ENCODE peak calls at places on chromosomes 2 and 18, in seven cellular contexts. One of them, this sample, is unnamed. For H3K4me1, the result is how much of the 10 kb centered on the place peaks cover.

GRCh38 chr2:118845005-118845842 is 2.2 kb downstream of the EN1 start:
- DNase-seq in SK-N-SH: peak
- DNase-seq in H1: peak
- DNase-seq in K562: peak
- DNase-seq in GM12878: no peak
- DNase-seq in HCT116: no peak
- DNase-seq in HepG2: no peak
- DNase-seq in this sample: no peak

GRCh38 chr2:224360801-224361251 is 41.1 kb downstream of the FAM124B start:
- DNase-seq in SK-N-SH: no peak
- DNase-seq in H1: no peak
- DNase-seq in K562: no peak
- DNase-seq in GM12878: no peak
- DNase-seq in HCT116: no peak
- DNase-seq in HepG2: no peak
- DNase-seq in this sample: no peak

GRCh38 chr2:30266051-30266621 is 34.8 kb downstream of the LBH start:
- DNase-seq in SK-N-SH: no peak
- DNase-seq in H1: no peak
- DNase-seq in K562: no peak
- DNase-seq in GM12878: no peak
- DNase-seq in HCT116: no peak
- DNase-seq in HepG2: no peak
- DNase-seq in this sample: no peak

GRCh38 chr2:88180594-88181240 is 10.6 kb downstream of the THNSL2 start:
- DNase-seq in SK-N-SH: no peak
- DNase-seq in H1: peak
- DNase-seq in K562: no peak
- DNase-seq in GM12878: no peak
- DNase-seq in HCT116: no peak
- DNase-seq in HepG2: no peak
- DNase-seq in this sample: no peak

GRCh38 chr2:7508220-7508943 is 591.2 kb downstream of the RNF144A start:
- DNase-seq in SK-N-SH: peak
- DNase-seq in H1: no peak
- DNase-seq in K562: no peak
- DNase-seq in GM12878: no peak
- DNase-seq in HCT116: no peak
- DNase-seq in HepG2: no peak
- DNase-seq in this sample: no peak

GRCh38 chr18:5097116-5097703 is 99.8 kb downstream of the AKAIN1 start:
- DNase-seq in SK-N-SH: no peak
- DNase-seq in H1: no peak
- DNase-seq in K562: no peak
- DNase-seq in GM12878: no peak
- DNase-seq in HCT116: no peak
- DNase-seq in HepG2: no peak
- DNase-seq in this sample: no peak

GRCh38 chr2:45698538-45698937 is 47.1 kb downstream of the PRKCE start:
- DNase-seq in SK-N-SH: peak
- DNase-seq in H1: no peak
- DNase-seq in K562: no peak
- DNase-seq in GM12878: no peak
- DNase-seq in HCT116: no peak
- DNase-seq in HepG2: no peak
- DNase-seq in this sample: no peak

GRCh38 chr18:24273596-24273995 is 124.0 kb downstream of the OSBPL1A start:
- DNase-seq in SK-N-SH: no peak
- DNase-seq in H1: no peak
- DNase-seq in K562: no peak
- DNase-seq in GM12878: no peak
- DNase-seq in HCT116: no peak
- DNase-seq in HepG2: no peak
- DNase-seq in this sample: no peak

GRCh38 chr2:126849991-126850535 is 48.6 kb upstream of the TEX51 start:
- DNase-seq in SK-N-SH: no peak
- DNase-seq in H1: no peak
- DNase-seq in K562: no peak
- DNase-seq in GM12878: no peak
- DNase-seq in HCT116: no peak
- DNase-seq in HepG2: no peak
- DNase-seq in this sample: no peak

GRCh38 chr18:35390956-35391695 is 14.0 kb upstream of the ZNF396 start:
- DNase-seq in SK-N-SH: no peak
- DNase-seq in H1: no peak
- DNase-seq in K562: no peak
- DNase-seq in GM12878: no peak
- DNase-seq in HCT116: no peak
- DNase-seq in HepG2: no peak
- DNase-seq in this sample: no peak

GRCh38 chr2:7672027-7672684 is 754.9 kb downstream of the RNF144A start:
- DNase-seq in SK-N-SH: peak
- DNase-seq in H1: peak
- DNase-seq in K562: peak
- DNase-seq in GM12878: peak
- DNase-seq in HCT116: peak
- DNase-seq in HepG2: peak
- DNase-seq in this sample: peak

GRCh38 chr2:226885769-226886435 is 50.0 kb downstream of the RHBDD1 start:
- DNase-seq in SK-N-SH: no peak
- DNase-seq in H1: no peak
- DNase-seq in K562: no peak
- DNase-seq in GM12878: no peak
- DNase-seq in HCT116: no peak
- DNase-seq in HepG2: no peak
- DNase-seq in this sample: no peak

GRCh38 chr18:35117951-35118411 is 76.8 kb downstream of the MAPRE2 start:
- DNase-seq in SK-N-SH: no peak
- DNase-seq in H1: no peak
- DNase-seq in K562: no peak
- DNase-seq in GM12878: no peak
- DNase-seq in HCT116: no peak
- DNase-seq in HepG2: no peak
- DNase-seq in this sample: no peak

GRCh38 chr18:28768791-28769768 is 592.1 kb upstream of the CDH2 start:
- DNase-seq in SK-N-SH: no peak
- DNase-seq in H1: no peak
- DNase-seq in K562: no peak
- DNase-seq in GM12878: no peak
- DNase-seq in HCT116: no peak
- DNase-seq in HepG2: no peak
- DNase-seq in this sample: no peak

GRCh38 chr2:234835738-234836137 is 116.1 kb upstream of the SH3BP4 start:
- DNase-seq in SK-N-SH: peak
- DNase-seq in H1: no peak
- DNase-seq in K562: no peak
- DNase-seq in GM12878: no peak
- DNase-seq in HCT116: no peak
- DNase-seq in HepG2: no peak
- DNase-seq in this sample: no peak

GRCh38 chr18:11909081-11909410 is 929 bp upstream of the MPPE1 start:
- DNase-seq in SK-N-SH: no peak
- DNase-seq in H1: no peak
- DNase-seq in K562: no peak
- DNase-seq in GM12878: no peak
- DNase-seq in HCT116: no peak
- DNase-seq in HepG2: no peak
- DNase-seq in this sample: no peak

GRCh38 chr2:211737282-211737681 is 801.3 kb downstream of the ERBB4 start:
- DNase-seq in SK-N-SH: no peak
- DNase-seq in H1: no peak
- DNase-seq in K562: no peak
- DNase-seq in GM12878: no peak
- DNase-seq in HCT116: no peak
- DNase-seq in HepG2: no peak
- DNase-seq in this sample: no peak

GRCh38 chr2:101818531-101819451 is 121.3 kb downstream of the MAP4K4 start:
- DNase-seq in SK-N-SH: no peak
- DNase-seq in H1: no peak
- DNase-seq in K562: no peak
- DNase-seq in GM12878: no peak
- DNase-seq in HCT116: no peak
- DNase-seq in HepG2: peak
- DNase-seq in this sample: no peak

GRCh38 chr2:110677080-110677479 is 783 bp downstream of the BUB1 start:
- DNase-seq in SK-N-SH: no peak
- DNase-seq in H1: no peak
- DNase-seq in K562: no peak
- DNase-seq in GM12878: no peak
- DNase-seq in HCT116: no peak
- DNase-seq in HepG2: no peak
- DNase-seq in this sample: no peak

GRCh38 chr2:197514754-197515153 is 1.1 kb upstream of the MOB4 start:
- DNase-seq in SK-N-SH: peak
- DNase-seq in H1: no peak
- DNase-seq in K562: no peak
- DNase-seq in GM12878: no peak
- DNase-seq in HCT116: no peak
- DNase-seq in HepG2: no peak
- DNase-seq in this sample: no peak

GRCh38 chr2:197515277-197515797 is 529 bp upstream of the MOB4 start:
- DNase-seq in SK-N-SH: peak
- DNase-seq in H1: no peak
- DNase-seq in K562: no peak
- DNase-seq in GM12878: no peak
- DNase-seq in HCT116: peak
- DNase-seq in HepG2: peak
- DNase-seq in this sample: no peak

GRCh38 chr2:197515798-197516761 is at the start of gene MOB4:
- DNase-seq in SK-N-SH: peak
- DNase-seq in H1: peak
- DNase-seq in K562: peak
- DNase-seq in GM12878: peak
- DNase-seq in HCT116: peak
- DNase-seq in HepG2: peak
- DNase-seq in this sample: peak

DNA sequence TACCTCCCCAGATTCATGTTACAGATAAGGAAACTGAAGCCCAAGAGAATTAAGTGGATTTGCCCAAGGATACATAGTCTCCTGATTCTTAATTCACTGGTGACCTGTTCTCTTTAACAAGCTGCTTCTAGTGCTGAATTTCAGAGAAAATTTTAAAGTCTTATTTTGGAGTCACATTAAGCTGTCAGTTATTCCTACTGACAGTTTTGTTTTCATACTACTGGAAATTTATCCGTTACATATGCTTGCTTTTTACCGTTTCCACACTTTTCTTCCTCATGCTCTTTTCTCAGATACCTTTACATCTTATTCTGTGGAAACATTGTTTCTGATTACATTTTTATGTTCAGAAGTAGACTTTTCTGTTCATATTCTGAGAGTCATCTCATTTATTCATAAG is 1.3 kb downstream of the MOB4 start:
- DNase-seq in SK-N-SH: peak
- DNase-seq in H1: no peak
- DNase-seq in K562: no peak
- DNase-seq in GM12878: no peak
- DNase-seq in HCT116: no peak
- DNase-seq in HepG2: no peak
- DNase-seq in this sample: no peak
- H3K4me3 ChIP-seq in SK-N-SH: peak
- H3K4me3 ChIP-seq in H1: peak
- H3K4me3 ChIP-seq in K562: peak
- H3K4me3 ChIP-seq in GM12878: peak
- H3K4me3 ChIP-seq in HCT116: peak
- H3K4me3 ChIP-seq in HepG2: peak
- H3K4me3 ChIP-seq in this sample: peak

DNA sequence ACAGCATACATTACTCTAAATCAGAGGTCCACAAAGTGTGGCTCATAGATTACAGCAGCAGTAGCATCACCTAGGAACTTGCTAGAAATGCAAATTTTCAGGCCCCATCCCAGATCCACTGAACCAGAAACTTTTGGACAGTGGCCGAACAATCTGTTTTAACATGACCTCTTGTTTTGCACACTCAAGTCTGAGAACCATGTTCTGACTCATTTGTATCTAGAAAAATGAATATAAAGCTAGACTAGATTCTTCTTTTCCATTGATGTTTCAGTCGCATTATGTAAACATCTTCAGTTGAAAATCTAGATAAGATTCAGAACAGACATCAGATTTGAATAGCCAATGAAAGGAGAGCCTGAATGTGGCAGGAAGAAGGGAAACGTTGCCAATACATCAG is 608.8 kb downstream of the LRP1B start:
- DNase-seq in SK-N-SH: no peak
- DNase-seq in H1: no peak
- DNase-seq in K562: no peak
- DNase-seq in GM12878: no peak
- DNase-seq in HCT116: no peak
- DNase-seq in HepG2: no peak
- DNase-seq in this sample: no peak
- TF ChIP-seq YY1 in SK-N-SH: no peak
- TF ChIP-seq YY1 in H1: no peak
- TF ChIP-seq YY1 in K562: no peak
- TF ChIP-seq YY1 in GM12878: no peak
- TF ChIP-seq YY1 in HCT116: no peak
- TF ChIP-seq YY1 in HepG2: no peak
- TF ChIP-seq YY1 in this sample: no peak

DNA sequence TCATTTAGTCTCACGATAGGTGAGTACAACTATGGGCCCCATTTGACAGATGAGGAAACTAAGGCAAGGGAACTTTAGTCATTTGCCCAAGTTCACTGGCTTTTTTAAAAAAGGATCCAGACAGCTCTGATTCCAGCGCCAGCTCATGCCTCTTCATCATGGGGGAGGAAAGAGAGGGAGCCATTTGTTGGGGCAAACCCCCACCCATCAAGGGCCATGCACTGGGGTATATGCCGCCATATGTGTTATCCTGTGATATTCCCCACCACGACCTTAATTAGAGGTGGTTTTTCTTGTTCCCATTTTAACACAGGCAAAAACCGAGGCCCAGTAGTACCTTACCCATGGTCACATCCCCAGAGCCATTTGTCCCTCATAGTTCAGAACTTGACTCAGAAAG is 649 bp upstream of the GPBAR1 start:
- DNase-seq in SK-N-SH: no peak
- DNase-seq in H1: no peak
- DNase-seq in K562: no peak
- DNase-seq in GM12878: no peak
- DNase-seq in HCT116: no peak
- DNase-seq in HepG2: no peak
- DNase-seq in this sample: no peak
- H3K4me1 ChIP-seq in SK-N-SH: under half
- H3K4me1 ChIP-seq in H1: under half
- H3K4me1 ChIP-seq in K562: under half
- H3K4me1 ChIP-seq in GM12878: under half
- H3K4me1 ChIP-seq in HCT116: under half
- H3K4me1 ChIP-seq in HepG2: under half
- H3K4me1 ChIP-seq in this sample: under half

GRCh38 chr18:68791801-68792200 is 6.1 kb upstream of the CCDC102B start:
- DNase-seq in SK-N-SH: no peak
- DNase-seq in H1: no peak
- DNase-seq in K562: no peak
- DNase-seq in GM12878: no peak
- DNase-seq in HCT116: no peak
- DNase-seq in HepG2: peak
- DNase-seq in this sample: no peak

GRCh38 chr18:68800075-68800474 is 2.2 kb downstream of the CCDC102B start:
- DNase-seq in SK-N-SH: no peak
- DNase-seq in H1: no peak
- DNase-seq in K562: no peak
- DNase-seq in GM12878: no peak
- DNase-seq in HCT116: no peak
- DNase-seq in HepG2: no peak
- DNase-seq in this sample: no peak

GRCh38 chr18:68797901-68798300 is at the start of gene CCDC102B:
- DNase-seq in SK-N-SH: peak
- DNase-seq in H1: no peak
- DNase-seq in K562: no peak
- DNase-seq in GM12878: no peak
- DNase-seq in HCT116: no peak
- DNase-seq in HepG2: no peak
- DNase-seq in this sample: no peak

GRCh38 chr18:68796936-68797690 is 767 bp upstream of the CCDC102B start:
- DNase-seq in SK-N-SH: no peak
- DNase-seq in H1: no peak
- DNase-seq in K562: no peak
- DNase-seq in GM12878: no peak
- DNase-seq in HCT116: no peak
- DNase-seq in HepG2: no peak
- DNase-seq in this sample: no peak
- H3K4me3 ChIP-seq in SK-N-SH: no peak
- H3K4me3 ChIP-seq in H1: no peak
- H3K4me3 ChIP-seq in K562: no peak
- H3K4me3 ChIP-seq in GM12878: no peak
- H3K4me3 ChIP-seq in HCT116: no peak
- H3K4me3 ChIP-seq in HepG2: no peak
- H3K4me3 ChIP-seq in this sample: no peak

This sample was measured in NT2/D1.